ENCODE peak calls at places on chromosome 6, in four cellular contexts. C is Peyer's patch, Y is gastrocnemius medialis, N is spleen. V is an unnamed sample. For H3K27me3, the result is how much of the 10 kb centered on the place peaks cover.

GRCh38 chr6:75478929-75479328 is 14.7 kb downstream of the FILIP1 start:
- DNase-seq in Y (no peak), N (no peak), C (no peak), V (no peak)

GRCh38 chr6:156028310-156029131 is 572.9 kb upstream of the NOX3 start:
- DNase-seq in N (no peak), Y (no peak), C (no peak), V (no peak)

GRCh38 chr6:28349892-28350737 is at the start of gene ZKSCAN3:
- DNase-seq in C (peak), N (peak), Y (peak), V (peak)

GRCh38 chr6:109087661-109088264 is 6.9 kb downstream of the SESN1 start:
- DNase-seq in N (no peak), Y (no peak), C (no peak), V (no peak)

GRCh38 chr6:32216292-32216691 is 7.6 kb downstream of the NOTCH4 start:
- DNase-seq in N (no peak), Y (no peak), C (no peak), V (no peak)

GRCh38 chr6:5671162-5671561 is 335.6 kb downstream of the NRN1 start:
- DNase-seq in N (no peak), Y (no peak), C (no peak), V (peak)

GRCh38 chr6:46421239-46421638 is 70.0 kb downstream of the RCAN2 start:
- DNase-seq in C (no peak), N (no peak), Y (no peak), V (no peak)

GRCh38 chr6:95589826-95590570 is 12.7 kb downstream of the MANEA start:
- DNase-seq in Y (no peak), N (no peak), C (no peak), V (no peak)

GRCh38 chr6:28474441-28475219 is 31.3 kb upstream of the ZSCAN23 start:
- DNase-seq in C (no peak), Y (no peak), N (no peak), V (peak)

GRCh38 chr6:165486183-165487137 is 176.6 kb downstream of the PDE10A start:
- DNase-seq in Y (no peak), N (no peak), C (no peak), V (no peak)

GRCh38 chr6:42199106-42199981 is 4.6 kb upstream of the GUCA1B start:
- DNase-seq in Y (no peak), N (no peak), C (no peak), V (no peak)

GRCh38 chr6:20708367-20709124 is 174.3 kb downstream of the CDKAL1 start:
- DNase-seq in C (no peak), N (no peak), Y (no peak), V (peak)

GRCh38 chr6:89434954-89435353 is 2.0 kb downstream of the ANKRD6 start:
- DNase-seq in N (no peak), Y (no peak), C (no peak), V (no peak)

GRCh38 chr6:29797966-29798365 is 29.7 kb upstream of the HLA-G start:
- DNase-seq in N (no peak), C (no peak), Y (no peak), V (no peak)

GRCh38 chr6:29800254-29800653 is 27.4 kb upstream of the HLA-G start:
- DNase-seq in N (no peak), C (no peak), Y (no peak), V (no peak)

GRCh38 chr6:29796026-29796425 is 31.6 kb upstream of the HLA-G start:
- DNase-seq in C (no peak), Y (no peak), N (no peak), V (no peak)

GRCh38 chr6:29793796-29794195 is 33.8 kb upstream of the HLA-G start:
- DNase-seq in N (no peak), C (no peak), Y (no peak), V (no peak)

GRCh38 chr6:29797120-29797519 is 30.5 kb upstream of the HLA-G start:
- DNase-seq in Y (no peak), N (no peak), C (no peak), V (no peak)
- H3K27me3 ChIP-seq in Y (under half), N (under half), C (under half), V (under half)

DNA sequence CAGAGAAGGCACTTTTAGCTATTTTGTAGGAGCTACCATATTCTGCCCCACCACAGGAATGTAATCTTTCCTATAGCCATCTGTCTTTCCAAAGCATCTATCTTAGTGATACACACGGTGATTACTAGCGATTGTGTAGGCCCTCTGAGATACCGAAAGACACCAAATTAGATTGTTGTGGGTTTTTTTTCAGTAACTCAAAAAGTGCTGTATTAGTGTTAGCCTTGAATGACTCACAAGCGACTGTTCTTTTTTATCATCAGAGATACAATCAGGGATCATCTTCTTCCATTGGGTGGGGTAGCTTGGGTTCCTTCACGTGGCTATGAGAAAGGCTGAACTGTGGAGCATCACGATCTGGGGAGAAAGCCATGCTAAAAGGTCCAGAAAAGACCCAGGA is 160.2 kb downstream of the MTFR2 start:
- DNase-seq in C (no peak), N (no peak), Y (no peak), V (no peak)
- H3K27ac ChIP-seq in C (no peak), N (no peak), Y (no peak), V (no peak)

DNA sequence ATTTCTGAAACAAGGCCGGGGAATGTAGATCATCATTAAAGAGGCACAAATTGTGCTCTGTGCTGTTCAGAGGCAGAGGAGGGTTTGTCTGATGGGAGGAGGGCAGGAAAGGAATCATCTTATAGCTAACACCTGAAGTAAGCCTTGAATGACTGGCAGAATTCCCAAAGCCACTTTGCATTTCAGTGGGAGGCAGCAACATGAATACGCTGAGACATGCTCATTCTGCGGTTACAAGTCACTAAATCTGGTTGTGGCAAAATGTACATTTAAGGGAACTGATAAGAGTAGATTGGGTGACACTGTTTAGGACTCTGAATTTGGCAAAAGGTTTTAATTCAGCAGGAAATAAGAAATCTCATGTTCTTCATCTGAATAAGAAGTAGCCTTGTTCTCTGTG is 4.4 kb upstream of the COL19A1 start:
- DNase-seq in N (no peak), C (no peak), Y (no peak), V (no peak)
- H3K4me3 ChIP-seq in N (no peak), C (no peak), Y (no peak), V (no peak)

GRCh38 chr6:1163501-1163900 is 148.4 kb upstream of the FOXQ1 start:
- DNase-seq in N (no peak), C (no peak), Y (no peak), V (no peak)

GRCh38 chr6:1162367-1163275 is 149.3 kb upstream of the FOXQ1 start:
- DNase-seq in N (no peak), C (no peak), Y (no peak), V (no peak)

DNA sequence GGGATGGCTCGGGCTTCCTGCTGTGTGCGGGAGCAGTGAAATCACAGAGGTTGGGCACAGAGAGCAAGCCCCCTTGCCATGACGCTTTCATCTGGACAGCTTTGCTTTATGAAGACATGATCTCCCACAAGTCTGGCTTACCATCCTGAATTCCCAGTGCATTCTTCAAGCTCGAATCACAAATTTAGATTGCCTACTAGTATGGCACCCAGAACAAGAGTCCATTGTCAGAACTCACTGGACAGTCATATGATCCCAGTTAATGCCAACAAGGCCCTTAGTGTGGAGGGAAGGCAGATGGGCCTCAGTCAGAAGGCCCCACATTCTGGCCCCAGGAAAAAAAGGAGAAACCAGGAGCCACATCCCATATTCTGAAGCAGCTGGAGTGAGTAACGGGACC is 147.3 kb upstream of the FOXQ1 start:
- DNase-seq in N (no peak), C (no peak), Y (no peak), V (no peak)
- H3K27me3 ChIP-seq in N (under half), C (under half), Y (under half), V (under half)

DNA sequence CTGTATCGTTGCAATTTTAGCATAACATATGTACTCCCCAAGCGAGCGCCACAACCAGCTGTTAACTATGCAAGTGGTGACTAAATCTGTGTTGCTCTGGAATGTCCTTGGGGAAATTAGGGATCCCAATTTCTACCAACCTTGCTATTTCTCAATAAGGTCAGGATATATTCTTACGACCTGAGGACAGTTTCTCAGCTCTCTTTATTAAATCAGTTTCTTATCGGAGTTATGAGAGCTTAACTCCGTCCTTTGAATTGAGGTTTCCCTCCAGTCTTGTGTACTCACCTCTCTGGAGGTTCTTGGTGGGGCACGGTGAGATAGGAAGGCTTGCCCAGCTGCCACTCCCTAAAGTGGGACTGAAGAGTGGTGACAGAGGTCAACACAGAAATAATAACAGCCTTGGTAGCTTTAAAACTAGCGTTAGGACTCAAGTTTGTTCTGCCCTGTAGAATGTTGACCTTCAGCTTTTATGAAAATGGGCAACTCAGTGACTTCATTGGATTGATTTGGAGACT is 689 bp downstream of the MRPS18B start:
- DNase-seq in N (peak), Y (no peak), C (no peak), V (no peak)
- H3K27ac ChIP-seq in N (peak), Y (peak), C (peak), V (peak)

V was measured in naive thymus-derived CD4-positive, alpha-beta T cell.